ENCODE peak calls at places on chromosomes 6 and 20, in eight cellular contexts. One of them, this sample, is unnamed.

GRCh38 chr6:126939784-126940183 is 178.7 kb upstream of the RSPO3 start:
- DNase-seq in cardiac fibroblast: no peak
- DNase-seq in CD4-positive, alpha-beta T cell: no peak
- DNase-seq in kidney epithelial cell: no peak
- DNase-seq in fibroblast of pulmonary artery: no peak
- DNase-seq in CD8-positive, alpha-beta T cell: no peak
- DNase-seq in pancreas: no peak
- DNase-seq in GM06990: no peak
- DNase-seq in this sample: no peak

GRCh38 chr6:165889636-165890403 is 226.8 kb upstream of the PDE10A start:
- DNase-seq in GM06990: no peak
- DNase-seq in fibroblast of pulmonary artery: peak
- DNase-seq in cardiac fibroblast: peak
- DNase-seq in kidney epithelial cell: no peak
- DNase-seq in pancreas: no peak
- DNase-seq in CD8-positive, alpha-beta T cell: no peak
- DNase-seq in CD4-positive, alpha-beta T cell: no peak
- DNase-seq in this sample: no peak

GRCh38 chr20:50303573-50304500 is 113.2 kb downstream of the CEBPB start:
- DNase-seq in GM06990: no peak
- DNase-seq in kidney epithelial cell: no peak
- DNase-seq in fibroblast of pulmonary artery: peak
- DNase-seq in CD8-positive, alpha-beta T cell: no peak
- DNase-seq in pancreas: peak
- DNase-seq in CD4-positive, alpha-beta T cell: no peak
- DNase-seq in cardiac fibroblast: peak
- DNase-seq in this sample: peak

GRCh38 chr6:18028332-18028731 is 40.9 kb upstream of the KIF13A start:
- DNase-seq in kidney epithelial cell: no peak
- DNase-seq in pancreas: no peak
- DNase-seq in cardiac fibroblast: no peak
- DNase-seq in CD4-positive, alpha-beta T cell: no peak
- DNase-seq in CD8-positive, alpha-beta T cell: no peak
- DNase-seq in GM06990: no peak
- DNase-seq in fibroblast of pulmonary artery: no peak
- DNase-seq in this sample: no peak

GRCh38 chr20:14583413-14583812 is 246.0 kb upstream of the FLRT3 start:
- DNase-seq in fibroblast of pulmonary artery: no peak
- DNase-seq in CD4-positive, alpha-beta T cell: no peak
- DNase-seq in kidney epithelial cell: no peak
- DNase-seq in GM06990: no peak
- DNase-seq in CD8-positive, alpha-beta T cell: no peak
- DNase-seq in cardiac fibroblast: no peak
- DNase-seq in pancreas: no peak
- DNase-seq in this sample: no peak

GRCh38 chr6:43954311-43955131 is 172.7 kb downstream of the MRPL14 start:
- DNase-seq in pancreas: no peak
- DNase-seq in cardiac fibroblast: no peak
- DNase-seq in GM06990: no peak
- DNase-seq in fibroblast of pulmonary artery: no peak
- DNase-seq in kidney epithelial cell: no peak
- DNase-seq in CD8-positive, alpha-beta T cell: no peak
- DNase-seq in CD4-positive, alpha-beta T cell: no peak
- DNase-seq in this sample: no peak

GRCh38 chr6:125793863-125794262 is 3.1 kb downstream of the NCOA7 start:
- DNase-seq in CD8-positive, alpha-beta T cell: no peak
- DNase-seq in cardiac fibroblast: peak
- DNase-seq in CD4-positive, alpha-beta T cell: no peak
- DNase-seq in pancreas: no peak
- DNase-seq in kidney epithelial cell: no peak
- DNase-seq in GM06990: no peak
- DNase-seq in fibroblast of pulmonary artery: no peak
- DNase-seq in this sample: no peak

GRCh38 chr20:44208770-44209169 is 1.8 kb downstream of the OSER1 start:
- DNase-seq in CD8-positive, alpha-beta T cell: no peak
- DNase-seq in pancreas: no peak
- DNase-seq in cardiac fibroblast: peak
- DNase-seq in CD4-positive, alpha-beta T cell: no peak
- DNase-seq in fibroblast of pulmonary artery: no peak
- DNase-seq in GM06990: no peak
- DNase-seq in kidney epithelial cell: no peak
- DNase-seq in this sample: peak

GRCh38 chr6:159455700-159456274 is 237.3 kb downstream of the SOD2 start:
- DNase-seq in fibroblast of pulmonary artery: no peak
- DNase-seq in CD8-positive, alpha-beta T cell: no peak
- DNase-seq in GM06990: no peak
- DNase-seq in kidney epithelial cell: no peak
- DNase-seq in cardiac fibroblast: no peak
- DNase-seq in CD4-positive, alpha-beta T cell: no peak
- DNase-seq in pancreas: no peak
- DNase-seq in this sample: no peak

GRCh38 chr6:56749632-56750151 is 107.0 kb upstream of the DST start:
- DNase-seq in CD8-positive, alpha-beta T cell: no peak
- DNase-seq in cardiac fibroblast: peak
- DNase-seq in kidney epithelial cell: peak
- DNase-seq in GM06990: no peak
- DNase-seq in CD4-positive, alpha-beta T cell: no peak
- DNase-seq in fibroblast of pulmonary artery: peak
- DNase-seq in pancreas: no peak
- DNase-seq in this sample: peak

GRCh38 chr20:52654552-52654951 is 317.6 kb upstream of the TSHZ2 start:
- DNase-seq in kidney epithelial cell: no peak
- DNase-seq in cardiac fibroblast: no peak
- DNase-seq in GM06990: no peak
- DNase-seq in CD8-positive, alpha-beta T cell: no peak
- DNase-seq in fibroblast of pulmonary artery: no peak
- DNase-seq in CD4-positive, alpha-beta T cell: no peak
- DNase-seq in pancreas: no peak
- DNase-seq in this sample: no peak

GRCh38 chr6:29524444-29524843 is 35.1 kb downstream of the UBD start:
- DNase-seq in cardiac fibroblast: no peak
- DNase-seq in kidney epithelial cell: no peak
- DNase-seq in fibroblast of pulmonary artery: no peak
- DNase-seq in CD4-positive, alpha-beta T cell: no peak
- DNase-seq in CD8-positive, alpha-beta T cell: no peak
- DNase-seq in pancreas: no peak
- DNase-seq in GM06990: no peak
- DNase-seq in this sample: no peak

GRCh38 chr6:54847799-54848597 is 1.4 kb downstream of the FAM83B start:
- DNase-seq in cardiac fibroblast: peak
- DNase-seq in GM06990: no peak
- DNase-seq in fibroblast of pulmonary artery: peak
- DNase-seq in kidney epithelial cell: peak
- DNase-seq in pancreas: no peak
- DNase-seq in CD4-positive, alpha-beta T cell: no peak
- DNase-seq in CD8-positive, alpha-beta T cell: no peak
- DNase-seq in this sample: no peak

GRCh38 chr6:148383658-148384417 is 41.2 kb downstream of the SASH1 start:
- DNase-seq in kidney epithelial cell: no peak
- DNase-seq in CD8-positive, alpha-beta T cell: no peak
- DNase-seq in pancreas: no peak
- DNase-seq in fibroblast of pulmonary artery: no peak
- DNase-seq in CD4-positive, alpha-beta T cell: no peak
- DNase-seq in cardiac fibroblast: no peak
- DNase-seq in GM06990: no peak
- DNase-seq in this sample: no peak

GRCh38 chr20:25695532-25696383 is 895 bp downstream of the ZNF337 start:
- DNase-seq in CD4-positive, alpha-beta T cell: no peak
- DNase-seq in CD8-positive, alpha-beta T cell: no peak
- DNase-seq in fibroblast of pulmonary artery: peak
- DNase-seq in GM06990: no peak
- DNase-seq in pancreas: no peak
- DNase-seq in kidney epithelial cell: no peak
- DNase-seq in cardiac fibroblast: peak
- DNase-seq in this sample: no peak

GRCh38 chr6:72689107-72689954 is 67.5 kb downstream of the KCNQ5 start:
- DNase-seq in kidney epithelial cell: no peak
- DNase-seq in GM06990: peak
- DNase-seq in CD8-positive, alpha-beta T cell: no peak
- DNase-seq in cardiac fibroblast: peak
- DNase-seq in CD4-positive, alpha-beta T cell: no peak
- DNase-seq in fibroblast of pulmonary artery: peak
- DNase-seq in pancreas: no peak
- DNase-seq in this sample: no peak

GRCh38 chr6:36739947-36740817 is 42.6 kb downstream of the RAB44 start:
- DNase-seq in GM06990: no peak
- DNase-seq in kidney epithelial cell: no peak
- DNase-seq in pancreas: no peak
- DNase-seq in CD4-positive, alpha-beta T cell: no peak
- DNase-seq in CD8-positive, alpha-beta T cell: no peak
- DNase-seq in cardiac fibroblast: peak
- DNase-seq in fibroblast of pulmonary artery: peak
- DNase-seq in this sample: no peak

DNA sequence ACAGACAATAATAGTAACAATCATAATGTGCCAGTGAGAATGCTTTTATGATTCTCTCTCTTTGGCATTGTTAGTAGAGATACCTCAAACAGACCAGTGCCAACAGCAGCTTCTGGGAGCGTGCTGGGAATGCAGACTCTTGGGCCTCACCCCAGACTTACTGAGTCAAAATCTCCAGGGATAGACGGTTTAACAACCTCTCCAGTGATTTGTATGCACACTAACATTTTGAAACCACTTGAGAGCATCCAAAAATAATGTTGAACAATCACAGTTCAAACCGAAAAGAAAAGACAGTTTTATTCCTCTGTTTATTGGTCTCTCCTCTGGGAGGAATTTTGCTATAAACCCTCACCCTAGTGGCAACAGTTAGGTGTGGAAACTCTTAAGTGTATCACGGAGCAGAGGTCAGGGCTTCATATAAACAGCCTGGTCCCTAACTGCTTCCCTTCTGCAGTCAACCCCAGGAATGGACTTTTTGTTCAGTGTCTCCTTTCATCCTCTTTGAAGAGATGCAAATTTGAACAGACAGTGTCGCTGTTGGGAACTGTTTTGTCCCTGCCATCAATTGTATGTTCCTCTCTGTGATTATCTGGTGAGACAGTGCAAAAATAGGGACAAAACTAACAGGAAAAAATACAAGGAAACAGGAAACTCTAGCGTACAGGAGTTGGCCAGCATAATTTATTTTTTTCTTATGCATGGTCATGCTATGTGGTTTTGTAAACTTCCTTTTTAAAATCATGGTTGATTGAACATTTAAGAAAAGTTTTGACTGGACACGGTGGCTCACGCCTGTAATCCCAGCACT is 162.4 kb upstream of the BTBD3 start:
- DNase-seq in pancreas: no peak
- DNase-seq in kidney epithelial cell: no peak
- DNase-seq in GM06990: no peak
- DNase-seq in cardiac fibroblast: peak
- DNase-seq in CD8-positive, alpha-beta T cell: no peak
- DNase-seq in CD4-positive, alpha-beta T cell: no peak
- DNase-seq in fibroblast of pulmonary artery: no peak
- DNase-seq in this sample: no peak
- TF ChIP-seq CTCF in pancreas: no peak
- TF ChIP-seq CTCF in kidney epithelial cell: no peak
- TF ChIP-seq CTCF in GM06990: no peak
- TF ChIP-seq CTCF in cardiac fibroblast: no peak
- TF ChIP-seq CTCF in CD8-positive, alpha-beta T cell: no peak
- TF ChIP-seq CTCF in CD4-positive, alpha-beta T cell: no peak
- TF ChIP-seq CTCF in fibroblast of pulmonary artery: no peak
- TF ChIP-seq CTCF in this sample: peak

DNA sequence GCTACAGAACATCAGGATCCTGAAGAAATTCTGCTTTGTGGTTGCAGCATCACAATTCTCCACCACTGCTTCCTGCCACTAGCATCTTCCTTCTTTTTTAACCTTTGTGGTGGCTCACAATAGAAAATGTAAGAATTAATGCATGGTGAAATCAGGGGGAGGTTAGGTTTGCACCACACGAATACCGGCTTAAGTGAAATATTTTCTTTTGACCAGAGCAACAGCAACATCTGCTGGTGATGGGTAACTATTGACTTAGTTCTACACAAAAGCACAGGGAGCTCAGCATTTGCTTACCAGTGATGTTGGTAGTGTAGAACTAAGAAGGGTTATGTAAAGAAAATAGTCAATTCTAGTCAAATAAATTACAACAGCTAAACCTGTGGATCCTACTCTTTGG is 280.5 kb downstream of the SYNE1 start:
- DNase-seq in GM06990: peak
- DNase-seq in kidney epithelial cell: no peak
- DNase-seq in CD4-positive, alpha-beta T cell: no peak
- DNase-seq in pancreas: no peak
- DNase-seq in cardiac fibroblast: peak
- DNase-seq in fibroblast of pulmonary artery: peak
- DNase-seq in CD8-positive, alpha-beta T cell: no peak
- DNase-seq in this sample: peak
- TF ChIP-seq CTCF in GM06990: peak
- TF ChIP-seq CTCF in kidney epithelial cell: peak
- TF ChIP-seq CTCF in CD4-positive, alpha-beta T cell: peak
- TF ChIP-seq CTCF in pancreas: no peak
- TF ChIP-seq CTCF in cardiac fibroblast: peak
- TF ChIP-seq CTCF in fibroblast of pulmonary artery: peak
- TF ChIP-seq CTCF in CD8-positive, alpha-beta T cell: peak
- TF ChIP-seq CTCF in this sample: peak

GRCh38 chr6:53410508-53411258 is 61.9 kb upstream of the ELOVL5 start:
- DNase-seq in CD8-positive, alpha-beta T cell: peak
- DNase-seq in pancreas: no peak
- DNase-seq in CD4-positive, alpha-beta T cell: peak
- DNase-seq in GM06990: peak
- DNase-seq in cardiac fibroblast: peak
- DNase-seq in kidney epithelial cell: no peak
- DNase-seq in fibroblast of pulmonary artery: peak
- DNase-seq in this sample: peak
- TF ChIP-seq CTCF in CD8-positive, alpha-beta T cell: peak
- TF ChIP-seq CTCF in pancreas: no peak
- TF ChIP-seq CTCF in CD4-positive, alpha-beta T cell: peak
- TF ChIP-seq CTCF in GM06990: peak
- TF ChIP-seq CTCF in cardiac fibroblast: peak
- TF ChIP-seq CTCF in kidney epithelial cell: peak
- TF ChIP-seq CTCF in fibroblast of pulmonary artery: peak
- TF ChIP-seq CTCF in this sample: peak

GRCh38 chr20:40467703-40468411 is 221.2 kb downstream of the MAFB start:
- DNase-seq in fibroblast of pulmonary artery: no peak
- DNase-seq in cardiac fibroblast: no peak
- DNase-seq in CD8-positive, alpha-beta T cell: no peak
- DNase-seq in pancreas: no peak
- DNase-seq in kidney epithelial cell: no peak
- DNase-seq in CD4-positive, alpha-beta T cell: no peak
- DNase-seq in GM06990: no peak
- DNase-seq in this sample: no peak

GRCh38 chr20:40472905-40473304 is 216.1 kb downstream of the MAFB start:
- DNase-seq in kidney epithelial cell: no peak
- DNase-seq in pancreas: no peak
- DNase-seq in CD4-positive, alpha-beta T cell: no peak
- DNase-seq in fibroblast of pulmonary artery: no peak
- DNase-seq in GM06990: no peak
- DNase-seq in cardiac fibroblast: no peak
- DNase-seq in CD8-positive, alpha-beta T cell: no peak
- DNase-seq in this sample: no peak

GRCh38 chr20:40470313-40471260 is 218.4 kb downstream of the MAFB start:
- DNase-seq in CD8-positive, alpha-beta T cell: no peak
- DNase-seq in kidney epithelial cell: no peak
- DNase-seq in fibroblast of pulmonary artery: no peak
- DNase-seq in CD4-positive, alpha-beta T cell: no peak
- DNase-seq in pancreas: no peak
- DNase-seq in GM06990: peak
- DNase-seq in cardiac fibroblast: no peak
- DNase-seq in this sample: no peak

GRCh38 chr20:40468759-40469158 is 220.3 kb downstream of the MAFB start:
- DNase-seq in GM06990: no peak
- DNase-seq in CD8-positive, alpha-beta T cell: no peak
- DNase-seq in cardiac fibroblast: no peak
- DNase-seq in kidney epithelial cell: no peak
- DNase-seq in fibroblast of pulmonary artery: no peak
- DNase-seq in pancreas: no peak
- DNase-seq in CD4-positive, alpha-beta T cell: no peak
- DNase-seq in this sample: no peak

GRCh38 chr20:40471261-40471629 is 217.8 kb downstream of the MAFB start:
- DNase-seq in fibroblast of pulmonary artery: no peak
- DNase-seq in cardiac fibroblast: no peak
- DNase-seq in kidney epithelial cell: no peak
- DNase-seq in CD8-positive, alpha-beta T cell: no peak
- DNase-seq in CD4-positive, alpha-beta T cell: no peak
- DNase-seq in pancreas: no peak
- DNase-seq in GM06990: no peak
- DNase-seq in this sample: no peak
- TF ChIP-seq CTCF in fibroblast of pulmonary artery: no peak
- TF ChIP-seq CTCF in cardiac fibroblast: no peak
- TF ChIP-seq CTCF in kidney epithelial cell: no peak
- TF ChIP-seq CTCF in CD8-positive, alpha-beta T cell: no peak
- TF ChIP-seq CTCF in CD4-positive, alpha-beta T cell: no peak
- TF ChIP-seq CTCF in pancreas: no peak
- TF ChIP-seq CTCF in GM06990: peak
- TF ChIP-seq CTCF in this sample: no peak